ENCODE peak calls at places on chromosomes 5 and 9, in five cellular contexts. E is cardiac fibroblast, Q is activated gamma-delta T cell, C is nucleus accumbens, U is Kasumi-1. W is an unnamed sample.

GRCh38 chr9:70408393-70409040 is 5.9 kb downstream of the KLF9 start:
- DNase-seq in E (no peak), Q (no peak), C (no peak), U (no peak), W (no peak)

GRCh38 chr5:140631831-140632365 is 1.1 kb downstream of the CD14 start:
- DNase-seq in E (no peak), Q (no peak), C (no peak), U (no peak), W (no peak)

GRCh38 chr5:122091942-122092600 is 14.0 kb upstream of the LOX start:
- DNase-seq in E (peak), Q (no peak), C (no peak), U (peak), W (no peak)

GRCh38 chr5:167295686-167296015 is 995.8 kb upstream of the WWC1 start:
- DNase-seq in E (no peak), Q (no peak), C (no peak), U (no peak), W (no peak)

GRCh38 chr9:123426406-123426805 is 70.4 kb downstream of the CRB2 start:
- DNase-seq in E (no peak), Q (no peak), C (no peak), U (no peak), W (no peak)

GRCh38 chr5:150490296-150490669 is 17.6 kb upstream of the NDST1 start:
- DNase-seq in E (no peak), Q (no peak), C (no peak), U (no peak), W (no peak)

GRCh38 chr9:104110509-104110908 is 16.4 kb downstream of the SMC2 start:
- DNase-seq in E (no peak), Q (no peak), C (no peak), U (no peak), W (no peak)

GRCh38 chr5:5335708-5336211 is 86.7 kb upstream of the ICE1 start:
- DNase-seq in E (peak), Q (no peak), C (no peak), U (no peak), W (no peak)

GRCh38 chr5:10933141-10933540 is 172.1 kb upstream of the DAP start:
- DNase-seq in E (no peak), Q (no peak), C (no peak), U (no peak), W (peak)